ENCODE peak calls at places on chromosomes 6 and 20, in four cellular contexts. X is breast epithelium, I is Peyer's patch, F is ovary. B is an unnamed sample.

GRCh38 chr6:113522376-113522775 is 334.8 kb upstream of the MARCKS start:
- DNase-seq in X (no peak), I (no peak), F (no peak), B (no peak)

GRCh38 chr20:63540417-63541186 is 3.4 kb upstream of the PTK6 start:
- DNase-seq in X (no peak), F (no peak), I (no peak), B (no peak)

GRCh38 chr6:156752666-156753301 is 24.4 kb upstream of the ARID1B start:
- DNase-seq in I (peak; percentile 87), X (no peak), F (no peak), B (no peak)

GRCh38 chr6:112007805-112008204 is 46.1 kb upstream of the CCN6 start:
- DNase-seq in I (no peak), F (no peak), X (no peak), B (no peak)

GRCh38 chr6:12490376-12490903 is 200.3 kb downstream of the EDN1 start:
- DNase-seq in I (no peak), X (no peak), F (no peak), B (no peak)

GRCh38 chr6:39347201-39347600 is 24.7 kb upstream of the KCNK16 start:
- DNase-seq in I (no peak), X (no peak), F (no peak), B (no peak)

GRCh38 chr6:152309648-152310047 is 327.5 kb downstream of the SYNE1 start:
- DNase-seq in X (no peak), F (no peak), I (peak; percentile 76), B (no peak)

GRCh38 chr6:122678841-122679240 is 68.6 kb downstream of the PKIB start:
- DNase-seq in X (no peak), I (no peak), F (no peak), B (no peak)

GRCh38 chr6:160137989-160138835 is 16.6 kb downstream of the SLC22A1 start:
- DNase-seq in F (peak; percentile 68), X (no peak), I (peak; percentile 83), B (no peak)

GRCh38 chr6:92231220-92231701 is 1188.1 kb downstream of the EPHA7 start:
- DNase-seq in F (no peak), X (no peak), I (no peak), B (no peak)

GRCh38 chr6:111711476-111711875 is 105.8 kb upstream of the TRAF3IP2 start:
- DNase-seq in I (peak; percentile 57), F (peak; percentile 65), X (no peak), B (no peak)

GRCh38 chr6:156396068-156396771 is 381.0 kb upstream of the ARID1B start:
- DNase-seq in F (no peak), X (no peak), I (no peak), B (no peak)

GRCh38 chr6:144379356-144379755 is 94.2 kb downstream of the UTRN start:
- DNase-seq in X (no peak), I (no peak), F (no peak), B (no peak)

GRCh38 chr6:24855389-24856245 is 56.9 kb upstream of the ARMH2 start:
- DNase-seq in F (peak; percentile 44), X (no peak), I (peak; percentile 72), B (no peak)

GRCh38 chr6:150717419-150717818 is 117.7 kb downstream of the PLEKHG1 start:
- DNase-seq in F (no peak), I (no peak), X (no peak), B (no peak)

GRCh38 chr6:127582777-127583462 is 5.9 kb downstream of the C6orf58 start:
- DNase-seq in F (no peak), X (no peak), I (no peak), B (no peak)

DNA sequence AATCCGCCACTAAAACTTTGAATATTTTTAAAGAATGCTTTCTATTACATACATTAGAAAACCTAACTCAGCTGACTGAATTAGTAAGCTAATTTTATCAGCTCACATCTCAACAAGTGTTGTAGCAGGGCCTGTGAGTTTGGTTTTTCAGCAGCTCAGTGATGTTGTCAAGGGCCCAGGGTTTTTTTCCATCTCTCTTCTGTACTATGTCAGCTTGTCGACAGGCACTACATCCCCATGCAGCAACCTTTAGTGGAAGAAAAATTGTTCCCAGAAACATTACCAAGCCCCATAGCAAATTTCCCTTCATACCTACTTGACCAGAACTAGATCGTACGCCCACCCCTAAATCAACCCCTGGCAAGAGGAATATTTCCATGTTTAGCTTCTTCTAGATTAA is 170.3 kb upstream of the TNFAIP3 start:
- DNase-seq in F (no peak), X (no peak), I (no peak), B (no peak)
- H3K27ac ChIP-seq in F (no peak overlapping the region), X (no peak overlapping the region), I (no peak overlapping the region), B (no peak overlapping the region)

GRCh38 chr6:110190726-110191125 is 10.5 kb downstream of the CDC40 start:
- DNase-seq in I (no peak), F (no peak), X (no peak), B (no peak)
- H3K4me3 ChIP-seq in I (no peak overlapping the region), F (no peak overlapping the region), X (no peak overlapping the region), B (no peak overlapping the region)

GRCh38 chr20:42483694-42484303 is 705.9 kb downstream of the PTPRT start:
- DNase-seq in F (no peak), X (no peak), I (no peak), B (no peak)
- H3K9me3 ChIP-seq in F (no peaks in the 10 kb centered on the region), X (no peaks in the 10 kb centered on the region), I (no peaks in the 10 kb centered on the region), B (no peaks in the 10 kb centered on the region)

GRCh38 chr6:100378576-100378975 is 86.1 kb downstream of the SIM1 start:
- DNase-seq in I (no peak), F (no peak), X (no peak), B (no peak)

GRCh38 chr6:100382031-100382430 is 82.7 kb downstream of the SIM1 start:
- DNase-seq in X (no peak), I (no peak), F (no peak), B (no peak)

GRCh38 chr6:100381111-100381510 is 83.6 kb downstream of the SIM1 start:
- DNase-seq in F (no peak), I (no peak), X (no peak), B (no peak)

GRCh38 chr6:100379386-100379785 is 85.3 kb downstream of the SIM1 start:
- DNase-seq in F (no peak), I (no peak), X (no peak), B (no peak)

DNA sequence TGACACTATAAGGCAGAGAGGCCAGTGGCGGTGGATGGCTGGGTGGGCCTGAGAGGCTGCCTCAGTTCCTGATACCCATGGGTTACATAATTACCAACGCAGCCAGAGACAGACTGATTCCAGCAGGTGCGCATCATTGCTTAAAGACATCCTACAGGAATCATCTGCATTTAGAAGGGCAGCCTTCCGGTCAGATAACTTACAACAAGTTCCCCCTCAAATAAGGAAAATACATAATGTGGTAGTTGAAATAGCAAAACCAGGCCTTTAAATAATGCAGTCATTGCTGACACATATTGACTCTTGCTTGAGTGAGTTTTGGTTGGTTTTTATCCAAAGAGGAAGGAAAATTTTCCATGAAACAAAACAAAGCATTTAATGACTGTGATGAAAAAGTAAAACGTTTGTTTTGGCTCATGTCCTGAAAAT is 81.9 kb downstream of the SIM1 start:
- DNase-seq in F (no peak), I (no peak), X (no peak), B (no peak)
- H3K27ac ChIP-seq in F (no peak overlapping the region), I (no peak overlapping the region), X (no peak overlapping the region), B (no peak overlapping the region)

GRCh38 chr6:154513601-154514320 is 3.3 kb upstream of the CNKSR3 start:
- DNase-seq in F (no peak), X (no peak), I (no peak), B (no peak)

GRCh38 chr6:154514481-154514880 is 4.0 kb upstream of the CNKSR3 start:
- DNase-seq in F (no peak), I (no peak), X (no peak), B (no peak)

GRCh38 chr6:154518386-154518785 is 7.9 kb upstream of the CNKSR3 start:
- DNase-seq in F (no peak), X (no peak), I (no peak), B (no peak)

GRCh38 chr6:154516276-154516675 is 5.8 kb upstream of the CNKSR3 start:
- DNase-seq in I (no peak), F (no peak), X (no peak), B (no peak)

DNA sequence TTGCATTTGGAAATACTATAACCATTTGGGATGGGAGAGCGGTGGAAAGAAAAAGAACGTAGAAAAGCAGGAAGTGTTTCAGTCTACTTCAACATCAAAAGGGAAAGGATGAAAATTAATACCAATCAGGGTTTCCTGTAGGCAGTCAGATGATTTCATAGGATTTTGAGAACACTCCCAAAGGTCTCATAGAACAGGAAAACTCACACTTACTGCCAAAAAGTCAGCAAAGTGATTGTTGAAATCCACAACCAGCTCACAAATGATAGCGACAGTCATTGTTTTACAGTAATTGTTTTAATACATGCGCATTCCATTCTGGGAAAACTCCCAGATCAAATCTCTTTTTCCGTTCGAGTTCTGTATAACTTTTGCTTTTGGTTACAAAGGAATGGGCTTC is 5.3 kb upstream of the CNKSR3 start:
- DNase-seq in I (no peak), X (no peak), F (no peak), B (no peak)
- H3K4me3 ChIP-seq in I (no peak overlapping the region), X (peak overlapping the region; percentile 1), F (peak overlapping the region; percentile 2), B (peak overlapping the region; percentile 65)

DNA sequence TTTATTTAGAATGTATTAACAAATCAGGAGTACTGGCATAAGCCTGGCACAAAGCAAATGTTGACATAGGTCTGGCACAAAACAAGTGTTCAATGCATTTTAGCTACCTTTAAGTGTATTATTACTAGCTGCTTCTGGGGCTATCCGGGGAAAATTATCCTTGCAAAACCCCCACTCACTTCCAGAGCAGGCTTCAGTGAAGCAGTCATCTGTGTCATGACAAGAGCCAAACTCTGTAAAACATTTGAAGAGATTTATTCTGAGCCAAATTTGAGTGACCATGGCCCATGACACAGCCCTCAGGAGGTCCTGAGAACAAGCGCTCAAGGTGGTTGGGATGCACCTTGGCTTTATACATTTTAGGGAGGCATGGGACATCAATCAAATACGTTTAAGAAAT is 6.4 kb upstream of the TRIM38 start:
- DNase-seq in X (no peak), I (no peak), F (no peak), B (no peak)
- H3K9me3 ChIP-seq in X (peaks cover 19% of the 10 kb centered on the region), I (no peaks in the 10 kb centered on the region), F (no peaks in the 10 kb centered on the region), B (no peaks in the 10 kb centered on the region)

B was measured in thoracic aorta.